ENCODE peak calls at places on chromosomes 2 and 18, in seven cellular contexts. S is stomach, J is right lobe of liver, N is uterus, W is IMR-90, Q is Peyer's patch, M is K562. Y is an unnamed sample.

GRCh38 chr2:232592687-232593407 is 40.6 kb upstream of the EFHD1 start:
- DNase-seq in S (no peak), J (no peak), N (peak; percentile 29), W (peak; percentile 82), Q (peak; percentile 73), M (peak; percentile 6), Y (no peak)

GRCh38 chr18:67862069-67862468 is 345.5 kb upstream of the DSEL start:
- DNase-seq in S (no peak), J (no peak), N (no peak), W (peak; percentile 38), Q (no peak), M (no peak), Y (no peak)

GRCh38 chr2:489838-490237 is 187.4 kb downstream of the TMEM18 start:
- DNase-seq in S (no peak), J (no peak), N (no peak), W (no peak), Q (no peak), M (no peak), Y (no peak)

GRCh38 chr18:22193466-22193865 is 24.1 kb downstream of the GATA6 start:
- DNase-seq in S (no peak), J (no peak), N (peak; percentile 70), W (no peak), Q (no peak), M (peak; percentile 23), Y (peak; percentile 71)

GRCh38 chr2:3536682-3537632 is 17.6 kb upstream of the ADI1 start:
- DNase-seq in S (no peak), J (peak; percentile 79), N (peak; percentile 65), W (peak; percentile 56), Q (no peak), M (peak; percentile 83), Y (peak; percentile 62)

GRCh38 chr2:18719978-18720775 is 130.8 kb upstream of the NT5C1B start:
- DNase-seq in S (no peak), J (no peak), N (no peak), W (peak; percentile 58), Q (no peak), M (no peak), Y (no peak)

GRCh38 chr2:152562208-152562884 is 154.9 kb downstream of the PRPF40A start:
- DNase-seq in S (no peak), J (no peak), N (no peak), W (no peak), Q (no peak), M (no peak), Y (no peak)

GRCh38 chr2:64629329-64629781 is 24.4 kb downstream of the SERTAD2 start:
- DNase-seq in S (peak; percentile 26), J (no peak), N (no peak), W (no peak), Q (peak; percentile 25), M (no peak), Y (peak; percentile 47)

GRCh38 chr2:205684871-205685313 is 2.6 kb downstream of the NRP2 start:
- DNase-seq in S (no peak), J (peak; percentile 58), N (peak; percentile 62), W (peak; percentile 60), Q (no peak), M (no peak), Y (no peak)

GRCh38 chr2:19688059-19688458 is 213.7 kb downstream of the TTC32 start:
- DNase-seq in S (no peak), J (no peak), N (no peak), W (no peak), Q (no peak), M (no peak), Y (no peak)

GRCh38 chr2:163729874-163730273 is 5.9 kb downstream of the FIGN start:
- DNase-seq in S (no peak), J (no peak), N (no peak), W (no peak), Q (no peak), M (no peak), Y (no peak)

GRCh38 chr2:217150236-217150635 is 290.4 kb upstream of the TNP1 start:
- DNase-seq in S (no peak), J (no peak), N (no peak), W (peak; percentile 88), Q (no peak), M (no peak), Y (no peak)

GRCh38 chr2:48812376-48812775 is 56.9 kb upstream of the LHCGR start:
- DNase-seq in S (no peak), J (no peak), N (no peak), W (no peak), Q (no peak), M (no peak), Y (no peak)

GRCh38 chr18:58755304-58756010 is 84.2 kb downstream of the MALT1 start:
- DNase-seq in S (no peak), J (no peak), N (no peak), W (no peak), Q (peak; percentile 64), M (no peak), Y (no peak)

GRCh38 chr18:48638451-48638850 is 99.6 kb downstream of the CTIF start:
- DNase-seq in S (no peak), J (no peak), N (peak; percentile 1), W (no peak), Q (no peak), M (no peak), Y (no peak)

GRCh38 chr2:181104512-181105121 is 124.2 kb downstream of the UBE2E3 start:
- DNase-seq in S (no peak), J (no peak), N (no peak), W (peak; percentile 76), Q (no peak), M (peak; percentile 25), Y (peak; percentile 20)

GRCh38 chr18:74731097-74731496 is 133.4 kb downstream of the ZNF407 start:
- DNase-seq in S (no peak), J (no peak), N (no peak), W (peak; percentile 86), Q (no peak), M (no peak), Y (no peak)

GRCh38 chr2:501667-502066 is 175.5 kb downstream of the TMEM18 start:
- DNase-seq in S (no peak), J (no peak), N (no peak), W (no peak), Q (no peak), M (no peak), Y (no peak)

GRCh38 chr2:31581124-31581795 is 522 bp upstream of the SRD5A2 start:
- DNase-seq in S (no peak), J (peak; percentile 54), N (no peak), W (no peak), Q (no peak), M (no peak), Y (no peak)

GRCh38 chr2:173104156-173104555 is 28.5 kb downstream of the MAP3K20 start:
- DNase-seq in S (no peak), J (no peak), N (no peak), W (no peak), Q (no peak), M (no peak), Y (no peak)

GRCh38 chr2:10080536-10081304 is 509 bp upstream of the CYS1 start:
- DNase-seq in S (no peak), J (no peak), N (no peak), W (no peak), Q (no peak), M (no peak), Y (no peak)

GRCh38 chr2:130795431-130795830 is 40.1 kb downstream of the AMER3 start:
- DNase-seq in S (no peak), J (no peak), N (no peak), W (no peak), Q (no peak), M (no peak), Y (no peak)

GRCh38 chr2:47035615-47036488 is 119.3 kb downstream of the STPG4 start:
- DNase-seq in S (no peak), J (no peak), N (no peak), W (no peak), Q (no peak), M (no peak), Y (no peak)

GRCh38 chr2:226303707-226304106 is 495.9 kb downstream of the IRS1 start:
- DNase-seq in S (no peak), J (no peak), N (no peak), W (no peak), Q (no peak), M (no peak), Y (no peak)

GRCh38 chr2:226304308-226304707 is 495.3 kb downstream of the IRS1 start:
- DNase-seq in S (no peak), J (no peak), N (no peak), W (no peak), Q (no peak), M (no peak), Y (no peak)

GRCh38 chr2:226295123-226295522 is 504.5 kb downstream of the IRS1 start:
- DNase-seq in S (no peak), J (no peak), N (no peak), W (no peak), Q (no peak), M (no peak), Y (no peak)

GRCh38 chr2:226300487-226300886 is 499.1 kb downstream of the IRS1 start:
- DNase-seq in S (no peak), J (no peak), N (no peak), W (no peak), Q (no peak), M (no peak), Y (no peak)

GRCh38 chr2:226299771-226300170 is 499.8 kb downstream of the IRS1 start:
- DNase-seq in S (no peak), J (no peak), N (no peak), W (no peak), Q (no peak), M (no peak), Y (no peak)
- H3K27ac ChIP-seq in S (no peak overlapping the region), J (no peak overlapping the region), N (no peak overlapping the region), W (no peak overlapping the region), Q (no peak overlapping the region), M (no peak overlapping the region), Y (no peak overlapping the region)

DNA sequence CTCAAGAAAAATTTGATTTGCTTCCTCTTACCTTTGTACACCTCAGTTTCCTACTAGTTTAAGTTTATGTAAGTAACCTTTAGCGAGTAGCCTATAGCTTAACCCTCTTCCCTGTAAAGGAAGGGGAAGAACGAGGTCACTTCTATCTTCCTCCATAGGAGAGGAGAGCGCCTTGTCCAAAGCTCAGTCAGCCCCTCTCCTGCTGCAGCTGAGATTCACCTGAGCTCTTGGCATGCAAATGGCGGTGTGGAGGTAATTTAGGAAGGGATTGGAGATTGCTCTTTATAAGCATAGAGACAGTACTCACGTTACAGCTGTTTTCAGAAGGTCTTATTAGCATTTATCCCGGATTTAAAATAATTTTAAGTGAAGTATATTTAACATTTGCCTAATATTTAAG is 27.8 kb upstream of the SERPINB12 start:
- DNase-seq in S (no peak), J (no peak), N (no peak), W (no peak), Q (no peak), M (no peak), Y (no peak)
- TF ChIP-seq POLR2A in S (no peak), J (no peak), N (no peak), W (no peak), Q (no peak), M (no peak), Y (no peak)

DNA sequence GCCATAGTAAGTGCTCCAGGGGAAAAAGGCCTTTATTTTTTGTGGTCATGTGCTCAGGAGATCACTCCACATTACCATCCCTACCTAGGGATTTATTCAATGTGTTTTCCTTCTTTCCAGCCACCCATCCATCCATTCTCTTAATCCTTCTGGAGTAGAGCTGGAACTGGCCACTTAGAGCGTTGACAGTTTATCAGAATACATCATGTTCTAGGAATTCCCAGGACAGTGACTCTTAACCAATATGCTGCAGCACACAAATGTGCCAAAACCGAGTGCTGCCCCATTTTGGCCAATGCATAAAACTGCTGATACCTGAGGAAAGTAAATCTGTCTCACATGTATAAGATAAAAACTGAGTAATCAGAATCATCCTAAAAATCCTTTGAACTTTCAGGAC is 63.7 kb downstream of the FARSB start:
- DNase-seq in S (no peak), J (no peak), N (no peak), W (no peak), Q (no peak), M (no peak), Y (no peak)
- H3K36me3 ChIP-seq in S (peaks cover 47% of the 10 kb centered on the region), J (no peaks in the 10 kb centered on the region), N (no peaks in the 10 kb centered on the region), W (peaks cover 2% of the 10 kb centered on the region), Q (no peaks in the 10 kb centered on the region), M (peaks cover 59% of the 10 kb centered on the region), Y (no peaks in the 10 kb centered on the region)

GRCh38 chr18:49747876-49748275 is 65.5 kb downstream of the ACAA2 start:
- DNase-seq in S (no peak), J (no peak), N (no peak), W (no peak), Q (no peak), M (no peak), Y (no peak)
- H3K27ac ChIP-seq in S (no peak overlapping the region), J (no peak overlapping the region), N (no peak overlapping the region), W (no peak overlapping the region), Q (no peak overlapping the region), M (no peak overlapping the region), Y (no peak overlapping the region)